ENCODE peak calls at places on chromosomes 13 and 19, in five cellular contexts. D is neuronal stem cell, N is trophoblast cell, Y is mesenchymal stem cell, U is H1. Z is an unnamed sample.

GRCh38 chr13:87553142-87553541 is 118.0 kb upstream of the SLITRK5 start:
- DNase-seq in Y (no peak), N (no peak), D (no peak), U (no peak), Z (no peak)

GRCh38 chr13:48234652-48235099 is 1.7 kb downstream of the ITM2B start:
- DNase-seq in D (no peak), N (no peak), U (no peak), Y (peak), Z (no peak)

GRCh38 chr13:95137096-95137495 is 164.2 kb downstream of the ABCC4 start:
- DNase-seq in D (no peak), Y (peak), U (no peak), N (no peak), Z (no peak)

GRCh38 chr19:43664008-43664407 is 6.0 kb downstream of the PLAUR start:
- DNase-seq in U (no peak), Y (no peak), N (no peak), D (no peak), Z (no peak)

GRCh38 chr13:55632402-55632801 is 1508.3 kb upstream of the PRR20A start:
- DNase-seq in D (no peak), U (no peak), N (no peak), Y (no peak), Z (no peak)

GRCh38 chr19:39917561-39918182 is 16.8 kb downstream of the FCGBP start:
- DNase-seq in D (no peak), Y (no peak), U (no peak), N (no peak), Z (no peak)

GRCh38 chr13:112968910-112969691 is at the start of gene MCF2L:
- DNase-seq in Y (peak), N (no peak), D (peak), U (peak), Z (peak)

GRCh38 chr13:113897161-113897560 is 33.3 kb upstream of the GAS6 start:
- DNase-seq in Y (peak), U (no peak), N (peak), D (no peak), Z (no peak)

GRCh38 chr19:57324992-57325391 is 4.7 kb downstream of the ZNF543 start:
- DNase-seq in N (no peak), Y (no peak), D (no peak), U (no peak), Z (no peak)

GRCh38 chr19:17681505-17682125 is 6.5 kb downstream of the UNC13A start:
- DNase-seq in U (peak), N (no peak), Y (peak), D (no peak), Z (peak)

GRCh38 chr19:38391911-38392464 is 3.5 kb downstream of the SPRED3 start:
- DNase-seq in N (peak), U (no peak), Y (no peak), D (no peak), Z (no peak)

GRCh38 chr13:30179547-30180256 is 127.6 kb downstream of the KATNAL1 start:
- DNase-seq in N (no peak), U (no peak), Y (no peak), D (no peak), Z (no peak)

GRCh38 chr19:21699197-21699596 is 68.2 kb downstream of the ZNF100 start:
- DNase-seq in Y (no peak), U (no peak), D (no peak), N (no peak), Z (peak)

GRCh38 chr19:42066075-42066754 is 3.8 kb downstream of the GRIK5 start:
- DNase-seq in D (no peak), U (peak), N (no peak), Y (peak), Z (peak)

GRCh38 chr13:41650706-41651105 is 193.4 kb downstream of the RGCC start:
- DNase-seq in U (no peak), N (peak), D (no peak), Y (no peak), Z (no peak)
- H3K23ac ChIP-seq in U (no peak), N (no peak), D (no peak), Y (no peak), Z (no peak)

GRCh38 chr19:5940260-5941208 is 26.5 kb downstream of the CAPS start:
- DNase-seq in D (no peak), U (no peak), N (no peak), Y (no peak), Z (no peak)

GRCh38 chr19:5942991-5943390 is 28.9 kb downstream of the CAPS start:
- DNase-seq in D (no peak), U (no peak), N (no peak), Y (no peak), Z (no peak)

GRCh38 chr19:5947435-5947834 is 30.5 kb downstream of the RANBP3 start:
- DNase-seq in D (no peak), Y (peak), N (peak), U (no peak), Z (no peak)

GRCh38 chr19:5941673-5942072 is 27.6 kb downstream of the CAPS start:
- DNase-seq in D (no peak), Y (no peak), N (no peak), U (no peak), Z (no peak)

GRCh38 chr19:5943623-5944022 is 29.6 kb downstream of the CAPS start:
- DNase-seq in N (no peak), D (no peak), Y (peak), U (no peak), Z (no peak)
- H3K4ac ChIP-seq in N (no peak), D (no peak), Y (no peak), U (no peak), Z (no peak)

GRCh38 chr19:30034321-30034720 is 92.3 kb downstream of the URI1 start:
- DNase-seq in D (no peak), Y (no peak), N (no peak), U (no peak), Z (no peak)
- H2BK12ac ChIP-seq in D (no peak), Y (no peak), N (no peak), U (no peak), Z (no peak)

GRCh38 chr19:49361438-49362047 is 673 bp downstream of the TEAD2 start:
- DNase-seq in N (peak), Y (peak), D (peak), U (no peak), Z (peak)
- H3K23ac ChIP-seq in N (no peak), Y (peak), D (peak), U (no peak), Z (no peak)